ENCODE peak calls at places on chromosome 4, in five cellular contexts. One of them, this sample, is unnamed.

GRCh38 chr4:24262084-24262483 is 322.3 kb downstream of the DHX15 start:
- DNase-seq in AG10803: no peak
- DNase-seq in T-helper 17 cell: no peak
- DNase-seq in EL: no peak
- DNase-seq in GM23248: no peak
- DNase-seq in this sample: no peak

GRCh38 chr4:80831383-80832361 is 198.8 kb upstream of the BMP3 start:
- DNase-seq in AG10803: peak; percentile 13
- DNase-seq in T-helper 17 cell: no peak
- DNase-seq in EL: peak; percentile 25
- DNase-seq in GM23248: peak; percentile 74
- DNase-seq in this sample: peak; percentile 27

GRCh38 chr4:6728320-6729029 is 12.5 kb downstream of the BLOC1S4 start:
- DNase-seq in AG10803: no peak
- DNase-seq in T-helper 17 cell: no peak
- DNase-seq in EL: no peak
- DNase-seq in GM23248: no peak
- DNase-seq in this sample: no peak

GRCh38 chr4:1043162-1043561 is 31.7 kb downstream of the FGFRL1 start:
- DNase-seq in AG10803: no peak
- DNase-seq in T-helper 17 cell: no peak
- DNase-seq in EL: no peak
- DNase-seq in GM23248: no peak
- DNase-seq in this sample: no peak

GRCh38 chr4:114690571-114690970 is 92.0 kb downstream of the UGT8 start:
- DNase-seq in AG10803: no peak
- DNase-seq in T-helper 17 cell: no peak
- DNase-seq in EL: no peak
- DNase-seq in GM23248: no peak
- DNase-seq in this sample: no peak

GRCh38 chr4:75800972-75801371 is 76.6 kb downstream of the USO1 start:
- DNase-seq in AG10803: peak; percentile 18
- DNase-seq in T-helper 17 cell: no peak
- DNase-seq in EL: peak; percentile 29
- DNase-seq in GM23248: peak; percentile 55
- DNase-seq in this sample: no peak

GRCh38 chr4:105548483-105548882 is 3.9 kb upstream of the ARHGEF38 start:
- DNase-seq in AG10803: no peak
- DNase-seq in T-helper 17 cell: no peak
- DNase-seq in EL: peak; percentile 56
- DNase-seq in GM23248: no peak
- DNase-seq in this sample: no peak

GRCh38 chr4:105060628-105061027 is 86.0 kb upstream of the TET2 start:
- DNase-seq in AG10803: no peak
- DNase-seq in T-helper 17 cell: no peak
- DNase-seq in EL: peak; percentile 13
- DNase-seq in GM23248: no peak
- DNase-seq in this sample: no peak

GRCh38 chr4:138204507-138204906 is 37.6 kb downstream of the SLC7A11 start:
- DNase-seq in AG10803: no peak
- DNase-seq in T-helper 17 cell: no peak
- DNase-seq in EL: no peak
- DNase-seq in GM23248: no peak
- DNase-seq in this sample: no peak

GRCh38 chr4:80419946-80420345 is 84.4 kb downstream of the CFAP299 start:
- DNase-seq in AG10803: no peak
- DNase-seq in T-helper 17 cell: no peak
- DNase-seq in EL: no peak
- DNase-seq in GM23248: no peak
- DNase-seq in this sample: no peak

GRCh38 chr4:38133711-38134480 is 173.7 kb downstream of the PTTG2 start:
- DNase-seq in AG10803: peak; percentile 24
- DNase-seq in T-helper 17 cell: no peak
- DNase-seq in EL: no peak
- DNase-seq in GM23248: peak; percentile 29
- DNase-seq in this sample: no peak

GRCh38 chr4:176838611-176839411 is 46.1 kb upstream of the VEGFC start:
- DNase-seq in AG10803: peak; percentile 95
- DNase-seq in T-helper 17 cell: no peak
- DNase-seq in EL: peak; percentile 80
- DNase-seq in GM23248: peak; percentile 70
- DNase-seq in this sample: no peak

GRCh38 chr4:122584517-122584916 is 36.3 kb downstream of the IL21 start:
- DNase-seq in AG10803: peak; percentile 84
- DNase-seq in T-helper 17 cell: no peak
- DNase-seq in EL: peak; percentile 60
- DNase-seq in GM23248: peak; percentile 92
- DNase-seq in this sample: peak; percentile 79

GRCh38 chr4:81651500-81651899 is 179.8 kb upstream of the RASGEF1B start:
- DNase-seq in AG10803: no peak
- DNase-seq in T-helper 17 cell: no peak
- DNase-seq in EL: no peak
- DNase-seq in GM23248: peak; percentile 17
- DNase-seq in this sample: no peak

GRCh38 chr4:182507808-182508207 is 264.6 kb downstream of the TENM3 start:
- DNase-seq in AG10803: no peak
- DNase-seq in T-helper 17 cell: no peak
- DNase-seq in EL: no peak
- DNase-seq in GM23248: no peak
- DNase-seq in this sample: no peak

GRCh38 chr4:61922766-61923165 is 722.6 kb downstream of the ADGRL3 start:
- DNase-seq in AG10803: no peak
- DNase-seq in T-helper 17 cell: no peak
- DNase-seq in EL: no peak
- DNase-seq in GM23248: no peak
- DNase-seq in this sample: no peak

GRCh38 chr4:171785392-171785791 is 27.8 kb upstream of the GALNTL6 start:
- DNase-seq in AG10803: no peak
- DNase-seq in T-helper 17 cell: no peak
- DNase-seq in EL: no peak
- DNase-seq in GM23248: no peak
- DNase-seq in this sample: peak; percentile 62

GRCh38 chr4:11949355-11949754 is 520.7 kb upstream of the HS3ST1 start:
- DNase-seq in AG10803: no peak
- DNase-seq in T-helper 17 cell: no peak
- DNase-seq in EL: no peak
- DNase-seq in GM23248: no peak
- DNase-seq in this sample: no peak